ENCODE peak calls at places on chromosome 9, in five cellular contexts. B is ovary, V is mesendoderm, Q is K562, T is esophagus squamous epithelium. U is an unnamed sample.

GRCh38 chr9:70924905-70925547 is 196.4 kb downstream of the TRPM3 start:
- DNase-seq in B (no peak), V (peak; percentile 75), Q (peak; percentile 11), T (no peak), U (peak; percentile 30)

GRCh38 chr9:93085676-93086075 is 10.3 kb upstream of the CARD19 start:
- DNase-seq in B (peak; percentile 17), V (no peak), Q (no peak), T (no peak), U (peak; percentile 20)

GRCh38 chr9:17906841-17907779 is 328.2 kb downstream of the SH3GL2 start:
- DNase-seq in B (peak; percentile 33), V (peak; percentile 60), Q (no peak), T (no peak), U (peak; percentile 74)

GRCh38 chr9:8694983-8695588 is 895.5 kb upstream of the DMAC1 start:
- DNase-seq in B (no peak), V (peak; percentile 62), Q (no peak), T (no peak), U (no peak)

GRCh38 chr9:88044200-88044599 is 69.9 kb upstream of the CDK20 start:
- DNase-seq in B (no peak), V (peak; percentile 16), Q (no peak), T (no peak), U (no peak)

GRCh38 chr9:23825143-23825531 is 903 bp downstream of the ELAVL2 start:
- DNase-seq in B (no peak), V (peak; percentile 84), Q (no peak), T (no peak), U (peak; percentile 52)

GRCh38 chr9:38047301-38048251 is 21.5 kb downstream of the SHB start:
- DNase-seq in B (no peak), V (peak; percentile 100), Q (peak; percentile 60), T (no peak), U (peak; percentile 64)

GRCh38 chr9:131892162-131892707 is 152.4 kb upstream of the RAPGEF1 start:
- DNase-seq in B (no peak), V (no peak), Q (no peak), T (no peak), U (no peak)

GRCh38 chr9:107881625-107882300 is 392.2 kb upstream of the KLF4 start:
- DNase-seq in B (no peak), V (no peak), Q (no peak), T (no peak), U (no peak)

GRCh38 chr9:84761137-84761808 is 91.7 kb downstream of the NTRK2 start:
- DNase-seq in B (no peak), V (no peak), Q (no peak), T (no peak), U (no peak)

GRCh38 chr9:90985631-90986030 is 184.0 kb downstream of the SYK start:
- DNase-seq in B (no peak), V (peak; percentile 61), Q (no peak), T (no peak), U (no peak)

GRCh38 chr9:112752334-112753110 is 2.0 kb downstream of the SNX30 start:
- DNase-seq in B (no peak), V (no peak), Q (no peak), T (no peak), U (no peak)

GRCh38 chr9:114189823-114190562 is 34.7 kb downstream of the COL27A1 start:
- DNase-seq in B (no peak), V (no peak), Q (no peak), T (no peak), U (no peak)

GRCh38 chr9:122261469-122261881 is 3.2 kb downstream of the RBM18 start:
- DNase-seq in B (peak; percentile 65), V (no peak), Q (peak; percentile 25), T (no peak), U (no peak)

GRCh38 chr9:79734989-79735779 is 163.4 kb downstream of the TLE4 start:
- DNase-seq in B (no peak), V (no peak), Q (no peak), T (no peak), U (no peak)

GRCh38 chr9:104808030-104808614 is 44.2 kb downstream of the NIPSNAP3B start:
- DNase-seq in B (peak; percentile 46), V (peak; percentile 35), Q (no peak), T (no peak), U (peak; percentile 54)

DNA sequence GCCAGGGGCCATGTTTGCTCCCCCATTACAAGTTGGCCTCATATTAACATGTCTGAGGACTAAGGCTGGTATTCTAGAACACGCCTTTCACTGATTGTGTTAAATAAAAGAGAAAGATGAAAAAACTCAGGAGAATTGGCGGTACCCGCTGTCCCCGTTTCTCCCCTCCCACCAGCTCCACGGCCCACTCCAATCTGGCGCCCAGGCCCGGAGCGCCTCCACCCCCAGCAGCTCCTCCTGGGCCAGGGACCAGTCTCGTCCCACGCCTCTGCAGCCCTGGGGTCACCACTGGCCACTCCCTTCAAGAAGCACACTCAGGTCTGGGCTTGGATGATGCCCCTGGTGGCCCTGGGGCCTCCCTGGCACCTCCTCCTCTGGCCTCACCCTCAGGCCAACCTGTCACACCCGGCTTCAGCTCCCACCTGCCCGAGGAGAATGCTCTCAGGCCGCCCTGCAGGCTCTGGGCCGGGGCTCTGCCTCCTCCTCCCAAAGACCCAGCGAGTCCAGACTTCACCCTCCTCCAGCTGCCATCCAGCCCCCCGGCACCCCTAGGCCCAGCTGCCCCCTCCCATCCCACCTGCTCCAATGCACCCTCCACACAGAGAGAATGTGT is 133.0 kb upstream of the PPP1R26 start:
- DNase-seq in B (no peak), V (no peak), Q (no peak), T (no peak), U (no peak)
- H3K27me3 ChIP-seq in B (no peaks in the 10 kb centered on the region), V (no peaks in the 10 kb centered on the region), Q (peaks cover 21% of the 10 kb centered on the region), T (no peaks in the 10 kb centered on the region), U (no peaks in the 10 kb centered on the region)

DNA sequence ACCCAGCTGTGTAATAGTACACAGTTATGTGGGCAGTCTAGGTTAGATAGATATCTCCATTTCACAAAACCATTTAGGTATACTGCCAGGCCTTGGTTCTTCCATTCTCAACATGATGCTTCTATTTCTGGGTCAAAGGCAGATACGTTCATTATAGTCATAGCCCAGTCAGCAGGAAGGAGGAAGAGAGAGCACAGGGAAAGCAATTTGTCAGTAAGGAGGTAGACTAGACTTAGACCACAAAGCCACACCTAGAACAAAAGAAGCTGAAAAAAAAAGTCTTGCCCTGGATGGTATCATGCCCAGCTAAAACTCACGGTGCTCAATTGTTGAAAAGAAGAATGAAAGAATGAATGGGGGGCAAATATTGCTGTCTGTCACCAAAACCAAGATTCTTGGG is 7.6 kb downstream of the INVS start:
- DNase-seq in B (no peak), V (no peak), Q (no peak), T (no peak), U (no peak)
- H3K36me3 ChIP-seq in B (no peaks in the 10 kb centered on the region), V (no peaks in the 10 kb centered on the region), Q (peaks cover 51% of the 10 kb centered on the region), T (peaks cover 16% of the 10 kb centered on the region), U (peaks cover 1% of the 10 kb centered on the region)

DNA sequence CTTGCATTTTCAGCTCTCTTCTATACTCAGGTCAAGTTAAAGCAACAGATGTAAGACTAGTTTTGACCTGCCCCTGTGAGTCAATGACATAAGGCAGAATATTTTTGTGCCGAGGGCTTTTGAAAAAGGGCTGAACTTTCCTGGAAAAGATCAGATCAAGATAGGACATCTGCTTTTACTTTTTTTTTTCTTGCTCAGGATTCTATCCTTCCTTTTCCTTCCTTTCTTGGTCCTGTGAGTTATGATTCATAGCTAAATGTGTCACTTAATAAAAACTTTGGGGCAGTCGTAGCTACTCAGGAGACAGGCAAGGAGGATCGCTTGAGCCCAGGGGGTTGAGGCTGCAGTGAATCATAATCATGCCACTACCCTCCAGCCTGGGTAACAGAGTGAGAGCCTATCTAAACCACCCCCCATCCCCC is 84.3 kb upstream of the BRINP1 start:
- DNase-seq in B (no peak), V (no peak), Q (no peak), T (no peak), U (no peak)
- H3K27me3 ChIP-seq in B (no peaks in the 10 kb centered on the region), V (no peaks in the 10 kb centered on the region), Q (no peaks in the 10 kb centered on the region), T (no peaks in the 10 kb centered on the region), U (no peaks in the 10 kb centered on the region)

GRCh38 chr9:130698514-130698913 is 4.9 kb downstream of the EXOSC2 start:
- DNase-seq in B (no peak), V (peak; percentile 71), Q (no peak), T (no peak), U (no peak)
- H3K36me3 ChIP-seq in B (no peaks in the 10 kb centered on the region), V (peaks cover 17% of the 10 kb centered on the region), Q (peaks cover 80% of the 10 kb centered on the region), T (peaks cover 31% of the 10 kb centered on the region), U (peaks cover 54% of the 10 kb centered on the region)